ENCODE peak calls at places on chromosomes 5 and 9, in nine cellular contexts. I, Q, K, N, X, J, H, F and P are unnamed samples. For H3K4me1 and H4K20me1, the result is how much of the 10 kb centered on the place peaks cover.

GRCh38 chr5:119076080-119076479 is 5.2 kb downstream of the DMXL1 start:
- DNase-seq in I (no peak), Q (no peak), K (no peak), N (no peak), X (no peak), J (no peak), H (no peak), F (no peak), P (no peak)

GRCh38 chr5:158921441-158922262 is 178.1 kb downstream of the EBF1 start:
- DNase-seq in I (no peak), Q (no peak), K (no peak), N (no peak), X (no peak), J (no peak), H (no peak), F (no peak), P (no peak)

GRCh38 chr9:34454571-34455065 is 3.8 kb downstream of the FAM219A start:
- DNase-seq in I (no peak), Q (peak), K (no peak), N (no peak), X (peak), J (no peak), H (no peak), F (peak), P (peak)

GRCh38 chr9:121447341-121447834 is 52.3 kb downstream of the GGTA1 start:
- DNase-seq in I (no peak), Q (peak), K (no peak), N (no peak), X (no peak), J (no peak), H (no peak), F (no peak), P (peak)

GRCh38 chr5:32523625-32524024 is 61.7 kb upstream of the SUB1 start:
- DNase-seq in I (peak), Q (no peak), K (no peak), N (peak), X (peak), J (no peak), H (no peak), F (no peak), P (no peak)

GRCh38 chr5:57761513-57761912 is 278.9 kb upstream of the ACTBL2 start:
- DNase-seq in I (no peak), Q (no peak), K (no peak), N (no peak), X (no peak), J (no peak), H (no peak), F (no peak), P (no peak)

GRCh38 chr9:18202924-18203323 is 271.0 kb upstream of the ADAMTSL1 start:
- DNase-seq in I (no peak), Q (no peak), K (no peak), N (peak), X (no peak), J (no peak), H (no peak), F (no peak), P (no peak)

GRCh38 chr9:100030548-100030947 is 68.3 kb downstream of the ERP44 start:
- DNase-seq in I (no peak), Q (no peak), K (no peak), N (no peak), X (no peak), J (no peak), H (no peak), F (no peak), P (no peak)

GRCh38 chr5:7396169-7397004 is 449 bp downstream of the ADCY2 start:
- DNase-seq in I (no peak), Q (no peak), K (no peak), N (no peak), X (peak), J (no peak), H (peak), F (no peak), P (peak)

GRCh38 chr5:107385701-107386100 is 285.0 kb downstream of the EFNA5 start:
- DNase-seq in I (no peak), Q (no peak), K (no peak), N (no peak), X (no peak), J (no peak), H (peak), F (no peak), P (no peak)
- H3K4me1 ChIP-seq in I (half or more), Q (under half), K (under half), N (under half), X (half or more), J (under half), H (under half), F (under half), P (under half)

DNA sequence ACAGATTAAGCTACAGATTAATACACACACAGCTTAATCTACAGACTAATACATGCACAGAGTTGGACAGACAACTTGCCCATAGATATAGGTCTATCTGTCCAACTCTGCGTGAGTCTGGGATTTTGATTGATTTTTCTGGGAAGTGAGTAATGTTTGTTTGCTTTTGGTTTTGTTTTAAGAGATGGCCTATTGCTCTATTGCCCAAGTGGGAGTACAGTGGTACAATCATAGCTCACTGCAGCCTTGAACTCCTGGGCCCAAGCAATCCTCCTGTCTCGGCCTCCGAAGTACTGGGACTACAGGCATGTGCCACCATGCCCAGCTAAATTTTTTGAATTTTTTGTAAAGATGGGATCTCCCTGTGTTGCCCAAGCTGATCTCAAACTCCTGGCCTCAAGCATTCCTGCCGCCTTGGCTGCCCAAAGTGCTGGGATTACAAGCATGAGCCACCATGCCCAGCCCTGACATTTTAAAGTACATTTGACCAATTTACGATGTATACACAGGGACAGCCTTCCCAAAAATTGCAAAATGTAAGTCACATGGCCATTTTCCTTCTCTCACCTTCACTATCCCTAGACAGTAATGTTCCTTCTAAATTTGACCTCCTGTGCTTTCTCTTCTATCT is 50.8 kb downstream of the PAPPA start:
- DNase-seq in I (no peak), Q (no peak), K (no peak), N (peak), X (peak), J (no peak), H (no peak), F (no peak), P (no peak)
- H4K20me1 ChIP-seq in I (under half), Q (under half), K (under half), N (under half), X (under half), J (under half), H (under half), F (under half), P (under half)

GRCh38 chr5:131064669-131065371 is 100.2 kb downstream of the HINT1 start:
- DNase-seq in I (no peak), Q (no peak), K (no peak), N (no peak), X (no peak), J (no peak), H (no peak), F (no peak), P (peak)

GRCh38 chr5:131067596-131067995 is 97.5 kb downstream of the HINT1 start:
- DNase-seq in I (no peak), Q (no peak), K (no peak), N (no peak), X (peak), J (no peak), H (no peak), F (no peak), P (no peak)

DNA sequence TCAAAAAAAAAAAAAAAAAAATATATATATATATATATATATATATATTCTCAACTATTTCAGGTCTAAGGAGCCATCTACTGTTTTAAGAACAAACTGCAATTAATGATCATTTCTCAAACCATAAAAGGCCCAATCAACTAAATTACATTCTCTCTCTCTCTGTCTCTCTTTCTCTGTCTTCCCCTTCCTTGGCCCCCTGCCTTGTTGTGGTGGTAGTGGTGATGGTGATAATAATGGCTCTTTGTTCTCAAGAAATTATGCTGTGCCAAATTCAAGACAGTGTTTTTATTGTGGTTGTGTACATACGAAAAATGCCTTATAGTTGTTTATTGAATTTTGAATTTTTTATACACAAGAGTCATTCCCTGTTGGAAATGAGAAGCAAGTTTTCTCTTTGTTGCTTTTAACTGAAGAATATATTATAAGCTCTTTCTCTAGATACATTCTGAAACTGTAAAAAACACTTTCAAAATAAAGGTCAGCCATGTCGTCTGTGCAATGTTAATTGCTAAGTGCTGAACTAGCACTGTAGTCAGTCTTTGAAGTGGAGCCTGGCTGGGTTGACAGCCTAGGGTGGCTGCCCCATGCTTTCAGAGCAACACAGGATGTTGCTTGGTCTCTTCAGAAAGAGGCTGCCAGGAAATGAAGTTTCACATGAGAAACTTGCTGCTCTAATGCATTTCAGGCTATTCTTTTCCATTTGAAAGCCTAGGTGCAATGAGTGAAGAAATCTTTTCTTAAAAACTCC is 96.0 kb downstream of the HINT1 start:
- DNase-seq in I (peak), Q (no peak), K (no peak), N (no peak), X (no peak), J (no peak), H (no peak), F (no peak), P (peak)
- H2AFZ ChIP-seq in I (no peak), Q (no peak), K (no peak), N (no peak), X (no peak), J (peak), H (peak), F (no peak), P (no peak)

GRCh38 chr5:128536229-128536860 is 1.7 kb downstream of the FBN2 start:
- DNase-seq in I (no peak), Q (peak), K (peak), N (no peak), X (no peak), J (peak), H (peak), F (no peak), P (peak)

GRCh38 chr5:128537306-128537998 is 593 bp downstream of the FBN2 start:
- DNase-seq in I (no peak), Q (peak), K (peak), N (no peak), X (peak), J (peak), H (peak), F (no peak), P (peak)

GRCh38 chr5:128534729-128535128 is 3.3 kb downstream of the FBN2 start:
- DNase-seq in I (no peak), Q (peak), K (no peak), N (no peak), X (peak), J (no peak), H (no peak), F (no peak), P (peak)

GRCh38 chr5:128536861-128537305 is 1.2 kb downstream of the FBN2 start:
- DNase-seq in I (no peak), Q (peak), K (no peak), N (no peak), X (no peak), J (peak), H (peak), F (no peak), P (peak)

GRCh38 chr5:128535225-128535624 is 2.8 kb downstream of the FBN2 start:
- DNase-seq in I (no peak), Q (no peak), K (no peak), N (no peak), X (peak), J (no peak), H (no peak), F (no peak), P (no peak)
- H3K4me1 ChIP-seq in I (under half), Q (under half), K (under half), N (under half), X (under half), J (under half), H (under half), F (under half), P (under half)

DNA sequence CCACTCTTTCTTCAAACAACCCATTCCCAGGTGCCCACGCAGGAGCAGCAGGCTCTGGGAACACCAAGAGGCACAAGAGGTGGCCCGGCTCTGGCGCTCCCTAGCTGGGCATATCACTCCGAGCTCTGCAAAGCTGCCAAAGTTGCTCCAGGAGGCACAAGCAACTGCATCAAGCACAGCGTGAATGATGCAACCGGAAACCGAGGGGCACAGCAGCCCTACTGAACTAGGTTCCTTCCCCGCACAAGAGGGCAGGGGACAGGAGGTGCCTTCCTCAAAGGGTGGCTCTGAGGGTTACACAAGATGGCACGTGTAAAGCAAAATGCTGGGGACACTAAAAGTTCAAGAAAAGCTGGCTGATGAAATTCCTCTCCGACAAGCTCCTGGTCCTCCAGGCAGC is 23.0 kb downstream of the PSMB7 start:
- DNase-seq in I (no peak), Q (no peak), K (no peak), N (no peak), X (no peak), J (no peak), H (no peak), F (no peak), P (no peak)
- H4K20me1 ChIP-seq in I (under half), Q (half or more), K (under half), N (under half), X (half or more), J (under half), H (half or more), F (under half), P (under half)

GRCh38 chr9:76662476-76663281 is 101.6 kb upstream of the PCA3 start:
- DNase-seq in I (peak), Q (no peak), K (peak), N (no peak), X (no peak), J (no peak), H (no peak), F (no peak), P (no peak)
- H2AFZ ChIP-seq in I (no peak), Q (no peak), K (peak), N (no peak), X (no peak), J (no peak), H (no peak), F (no peak), P (no peak)

DNA sequence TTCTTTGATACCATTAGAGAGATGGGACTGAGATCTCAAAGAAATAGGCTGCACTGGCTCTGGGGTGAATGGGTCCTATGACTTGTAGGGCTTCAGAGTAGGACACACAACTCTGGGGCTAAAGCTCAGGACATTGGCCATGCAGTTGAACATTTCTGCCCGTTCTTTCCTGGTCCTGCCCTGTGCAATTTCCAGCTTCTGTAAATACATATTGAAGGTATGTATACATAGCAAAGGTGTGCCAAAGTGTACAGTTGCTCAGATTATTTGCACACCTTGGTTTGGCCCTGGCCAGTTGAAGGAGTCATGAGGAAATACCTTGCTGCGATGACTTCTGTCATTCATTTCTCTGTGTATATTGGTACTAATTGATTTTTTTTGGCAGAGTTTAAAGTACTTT is 52.8 kb upstream of the TAF11L2 start:
- DNase-seq in I (no peak), Q (no peak), K (no peak), N (no peak), X (peak), J (no peak), H (no peak), F (no peak), P (no peak)
- H3K4me1 ChIP-seq in I (under half), Q (under half), K (under half), N (under half), X (under half), J (under half), H (under half), F (under half), P (under half)